ENCODE peak calls at places on chromosomes 16 and 17, in six cellular contexts. One of them, this sample, is unnamed.

GRCh38 chr17:58402047-58402446 is 15.3 kb downstream of the RNF43 start:
- DNase-seq in fibroblast of lung: peak
- DNase-seq in PC-9: peak
- DNase-seq in GM23248: peak
- DNase-seq in A549: no peak
- DNase-seq in HCT116: peak
- DNase-seq in this sample: no peak

GRCh38 chr17:7132511-7133094 is 18.0 kb upstream of the ASGR2 start:
- DNase-seq in HCT116: no peak
- DNase-seq in GM23248: no peak
- DNase-seq in A549: no peak
- DNase-seq in PC-9: no peak
- DNase-seq in fibroblast of lung: no peak
- DNase-seq in this sample: peak

GRCh38 chr17:42508426-42509164 is 27.4 kb upstream of the NAGLU start:
- DNase-seq in HCT116: no peak
- DNase-seq in GM23248: no peak
- DNase-seq in fibroblast of lung: no peak
- DNase-seq in A549: no peak
- DNase-seq in PC-9: no peak
- DNase-seq in this sample: no peak

GRCh38 chr16:3952342-3953131 is 72.0 kb upstream of the CREBBP start:
- DNase-seq in fibroblast of lung: no peak
- DNase-seq in GM23248: peak
- DNase-seq in HCT116: no peak
- DNase-seq in PC-9: no peak
- DNase-seq in A549: no peak
- DNase-seq in this sample: no peak

GRCh38 chr17:8599351-8600011 is 31.0 kb downstream of the MYH10 start:
- DNase-seq in fibroblast of lung: no peak
- DNase-seq in PC-9: no peak
- DNase-seq in A549: no peak
- DNase-seq in GM23248: no peak
- DNase-seq in HCT116: no peak
- DNase-seq in this sample: no peak

GRCh38 chr17:76671123-76671911 is 27.8 kb upstream of the ST6GALNAC1 start:
- DNase-seq in GM23248: peak
- DNase-seq in PC-9: peak
- DNase-seq in A549: peak
- DNase-seq in fibroblast of lung: peak
- DNase-seq in HCT116: peak
- DNase-seq in this sample: peak

GRCh38 chr16:67535201-67535600 is 6.6 kb downstream of the RIPOR1 start:
- DNase-seq in PC-9: no peak
- DNase-seq in GM23248: no peak
- DNase-seq in A549: no peak
- DNase-seq in fibroblast of lung: no peak
- DNase-seq in HCT116: no peak
- DNase-seq in this sample: no peak

GRCh38 chr17:19303367-19303776 is 59.2 kb downstream of the B9D1 start:
- DNase-seq in fibroblast of lung: peak
- DNase-seq in PC-9: no peak
- DNase-seq in A549: no peak
- DNase-seq in HCT116: no peak
- DNase-seq in GM23248: no peak
- DNase-seq in this sample: no peak

GRCh38 chr17:40516581-40517285 is 15.3 kb upstream of the TNS4 start:
- DNase-seq in HCT116: peak
- DNase-seq in GM23248: peak
- DNase-seq in PC-9: peak
- DNase-seq in A549: peak
- DNase-seq in fibroblast of lung: peak
- DNase-seq in this sample: peak

GRCh38 chr17:18860161-18860972 is 2.4 kb downstream of the PRPSAP2 start:
- DNase-seq in GM23248: peak
- DNase-seq in PC-9: no peak
- DNase-seq in HCT116: no peak
- DNase-seq in A549: no peak
- DNase-seq in fibroblast of lung: peak
- DNase-seq in this sample: no peak

GRCh38 chr16:85329059-85329812 is 217.0 kb upstream of the CIBAR2 start:
- DNase-seq in A549: no peak
- DNase-seq in HCT116: peak
- DNase-seq in PC-9: no peak
- DNase-seq in fibroblast of lung: peak
- DNase-seq in GM23248: peak
- DNase-seq in this sample: no peak
- H3K4me2 ChIP-seq in A549: no peak
- H3K4me2 ChIP-seq in HCT116: peak
- H3K4me2 ChIP-seq in PC-9: no peak
- H3K4me2 ChIP-seq in fibroblast of lung: no peak
- H3K4me2 ChIP-seq in GM23248: no peak
- H3K4me2 ChIP-seq in this sample: no peak

GRCh38 chr16:23650674-23651073 is 9.4 kb downstream of the DCTN5 start:
- DNase-seq in A549: no peak
- DNase-seq in GM23248: no peak
- DNase-seq in fibroblast of lung: peak
- DNase-seq in HCT116: no peak
- DNase-seq in PC-9: no peak
- DNase-seq in this sample: no peak
- H3K4me2 ChIP-seq in A549: no peak
- H3K4me2 ChIP-seq in GM23248: no peak
- H3K4me2 ChIP-seq in fibroblast of lung: no peak
- H3K4me2 ChIP-seq in HCT116: no peak
- H3K4me2 ChIP-seq in PC-9: no peak
- H3K4me2 ChIP-seq in this sample: no peak

GRCh38 chr17:44384281-44384822 is 5.1 kb downstream of the ITGA2B start:
- DNase-seq in PC-9: no peak
- DNase-seq in A549: no peak
- DNase-seq in GM23248: no peak
- DNase-seq in HCT116: no peak
- DNase-seq in fibroblast of lung: no peak
- DNase-seq in this sample: no peak
- H3K4me2 ChIP-seq in PC-9: no peak
- H3K4me2 ChIP-seq in A549: peak
- H3K4me2 ChIP-seq in GM23248: no peak
- H3K4me2 ChIP-seq in HCT116: peak
- H3K4me2 ChIP-seq in fibroblast of lung: peak
- H3K4me2 ChIP-seq in this sample: no peak

GRCh38 chr16:57502048-57502775 is 15.9 kb upstream of the DOK4 start:
- DNase-seq in GM23248: no peak
- DNase-seq in PC-9: no peak
- DNase-seq in A549: no peak
- DNase-seq in HCT116: no peak
- DNase-seq in fibroblast of lung: no peak
- DNase-seq in this sample: no peak
- H3K4me2 ChIP-seq in GM23248: no peak
- H3K4me2 ChIP-seq in PC-9: no peak
- H3K4me2 ChIP-seq in A549: peak
- H3K4me2 ChIP-seq in HCT116: no peak
- H3K4me2 ChIP-seq in fibroblast of lung: no peak
- H3K4me2 ChIP-seq in this sample: no peak